ENCODE peak calls at places on chromosomes 16 and 17, in six cellular contexts. H is neural progenitor cell; F is right atrium auricular region; U is NCI-H1092; C is astrocyte of the spinal cord; B is stimulated activated effector memory CD8-positive, alpha-beta T cell treated with anti-CD3 and anti-CD28 coated beads, Interleukin-12 subunit alpha, Interleukin-12 subunit beta, amount 100 ng/mL, for 72 hours. E is an unnamed sample.

GRCh38 chr16:47538472-47538871 is 77.3 kb downstream of the PHKB start:
- DNase-seq in C (no peak), B (no peak), F (no peak), U (no peak), H (no peak), E (no peak)

GRCh38 chr16:19316846-19317245 is 31.3 kb downstream of the CLEC19A start:
- DNase-seq in U (no peak), C (no peak), H (peak), F (no peak), B (no peak), E (no peak)

GRCh38 chr16:1491327-1491726 is 1.8 kb upstream of the TELO2 start:
- DNase-seq in F (no peak), B (no peak), H (no peak), C (no peak), U (no peak), E (no peak)

GRCh38 chr16:14465799-14466198 is 164.3 kb downstream of the PARN start:
- DNase-seq in C (no peak), U (no peak), H (no peak), F (no peak), B (no peak), E (no peak)

GRCh38 chr17:78034429-78035091 is 76.1 kb downstream of the TNRC6C start:
- DNase-seq in B (no peak), F (no peak), C (peak), H (no peak), U (no peak), E (no peak)

GRCh38 chr17:17545031-17545820 is 46.3 kb downstream of the PEMT start:
- DNase-seq in H (no peak), B (no peak), C (peak), F (peak), U (no peak), E (no peak)

GRCh38 chr17:3012926-3013581 is 50.4 kb downstream of the OR1D5 start:
- DNase-seq in F (peak), H (peak), U (no peak), B (peak), C (peak), E (peak)

GRCh38 chr16:74623214-74623842 is 16.4 kb upstream of the GLG1 start:
- DNase-seq in F (no peak), B (no peak), C (peak), H (peak), U (peak), E (no peak)

GRCh38 chr16:58198739-58199411 is 969 bp upstream of the CSNK2A2 start:
- DNase-seq in C (no peak), H (no peak), B (no peak), U (no peak), F (no peak), E (no peak)

GRCh38 chr17:59093702-59094231 is 12.9 kb downstream of the TRIM37 start:
- DNase-seq in C (peak), H (no peak), U (no peak), B (no peak), F (peak), E (no peak)

GRCh38 chr17:71085238-71086033 is 916.1 kb downstream of the KCNJ2 start:
- DNase-seq in C (no peak), B (no peak), F (no peak), H (peak), U (no peak), E (no peak)

GRCh38 chr17:80105762-80106161 is 4.4 kb downstream of the GAA start:
- DNase-seq in U (peak), C (peak), F (no peak), H (no peak), B (no peak), E (no peak)

GRCh38 chr16:83771306-83771942 is 36.4 kb upstream of the HSBP1 start:
- DNase-seq in H (no peak), C (no peak), U (peak), F (peak), B (no peak), E (no peak)

GRCh38 chr17:2222901-2223616 is 80.5 kb downstream of the SMG6 start:
- DNase-seq in F (peak), B (peak), C (peak), U (no peak), H (peak), E (peak)

GRCh38 chr17:42403150-42403549 is 14.9 kb upstream of the STAT3 start:
- DNase-seq in C (no peak), H (peak), B (peak), U (no peak), F (no peak), E (peak)

GRCh38 chr16:19515765-19516164 is 6.1 kb downstream of the GDE1 start:
- DNase-seq in B (no peak), H (no peak), F (no peak), C (no peak), U (no peak), E (no peak)

GRCh38 chr16:12958366-12958765 is 57.0 kb downstream of the SHISA9 start:
- DNase-seq in B (no peak), F (no peak), U (no peak), H (no peak), C (no peak), E (no peak)

GRCh38 chr16:84518804-84519341 is 14.4 kb upstream of the MEAK7 start:
- DNase-seq in U (peak), C (no peak), H (no peak), F (no peak), B (peak), E (no peak)

GRCh38 chr17:59425085-59425901 is 93.8 kb downstream of the YPEL2 start:
- DNase-seq in U (no peak), B (no peak), F (peak), H (no peak), C (peak), E (no peak)

GRCh38 chr17:3916013-3916696 is at the start of gene P2RX1:
- DNase-seq in H (no peak), B (no peak), C (no peak), U (no peak), F (no peak), E (no peak)

GRCh38 chr17:31754239-31754945 is 104.7 kb downstream of the COPRS start:
- DNase-seq in F (no peak), U (no peak), H (no peak), C (peak), B (no peak), E (no peak)

GRCh38 chr17:79024901-79025737 is 1.1 kb downstream of the C1QTNF1 start:
- DNase-seq in B (no peak), U (no peak), H (no peak), F (no peak), C (no peak), E (no peak)

GRCh38 chr17:31424944-31425582 is 33.6 kb downstream of the RAB11FIP4 start:
- DNase-seq in H (peak), B (no peak), U (peak), F (no peak), C (no peak), E (no peak)

E was measured in stimulated activated CD4-positive, alpha-beta T cell treated with anti-CD3 and anti-CD28 coated beads, Interleukin-12 subunit alpha, Interleukin-12 subunit beta, amount 100 ng/mL, for 24 hours.